ENCODE peak calls at places on chromosomes 2 and 18, in seven cellular contexts. One of them, this sample, is unnamed.

GRCh38 chr18:11009869-11010268 is 139.5 kb downstream of the PIEZO2 start:
- DNase-seq in uterus: no peak
- DNase-seq in PC-9: no peak
- DNase-seq in GM13977: no peak
- DNase-seq in dorsolateral prefrontal cortex: no peak
- DNase-seq in neural progenitor cell: no peak
- DNase-seq in lower lobe of right lung: no peak
- DNase-seq in this sample: no peak

GRCh38 chr2:19861771-19862170 is 40.0 kb downstream of the TTC32 start:
- DNase-seq in uterus: no peak
- DNase-seq in PC-9: no peak
- DNase-seq in GM13977: no peak
- DNase-seq in dorsolateral prefrontal cortex: no peak
- DNase-seq in neural progenitor cell: no peak
- DNase-seq in lower lobe of right lung: no peak
- DNase-seq in this sample: no peak

GRCh38 chr18:48892146-48892855 is 58.5 kb downstream of the SMAD7 start:
- DNase-seq in uterus: no peak
- DNase-seq in PC-9: no peak
- DNase-seq in GM13977: no peak
- DNase-seq in dorsolateral prefrontal cortex: no peak
- DNase-seq in neural progenitor cell: no peak
- DNase-seq in lower lobe of right lung: no peak
- DNase-seq in this sample: no peak

GRCh38 chr2:43838560-43839267 is at the start of the genes ABCG5 and ABCG8:
- DNase-seq in uterus: no peak
- DNase-seq in PC-9: no peak
- DNase-seq in GM13977: no peak
- DNase-seq in dorsolateral prefrontal cortex: no peak
- DNase-seq in neural progenitor cell: no peak
- DNase-seq in lower lobe of right lung: no peak
- DNase-seq in this sample: no peak

GRCh38 chr2:104638162-104638561 is 215.8 kb upstream of the POU3F3 start:
- DNase-seq in uterus: no peak
- DNase-seq in PC-9: no peak
- DNase-seq in GM13977: no peak
- DNase-seq in dorsolateral prefrontal cortex: no peak
- DNase-seq in neural progenitor cell: no peak
- DNase-seq in lower lobe of right lung: no peak
- DNase-seq in this sample: no peak

GRCh38 chr18:65567372-65567771 is 183.4 kb upstream of the CDH7 start:
- DNase-seq in uterus: no peak
- DNase-seq in PC-9: no peak
- DNase-seq in GM13977: no peak
- DNase-seq in dorsolateral prefrontal cortex: no peak
- DNase-seq in neural progenitor cell: peak
- DNase-seq in lower lobe of right lung: no peak
- DNase-seq in this sample: no peak

GRCh38 chr2:191521608-191522208 is 156.2 kb upstream of the NABP1 start:
- DNase-seq in uterus: no peak
- DNase-seq in PC-9: no peak
- DNase-seq in GM13977: peak
- DNase-seq in dorsolateral prefrontal cortex: no peak
- DNase-seq in neural progenitor cell: no peak
- DNase-seq in lower lobe of right lung: no peak
- DNase-seq in this sample: no peak

GRCh38 chr2:25313711-25314513 is 27.8 kb downstream of the DNMT3A start:
- DNase-seq in uterus: no peak
- DNase-seq in PC-9: no peak
- DNase-seq in GM13977: no peak
- DNase-seq in dorsolateral prefrontal cortex: no peak
- DNase-seq in neural progenitor cell: no peak
- DNase-seq in lower lobe of right lung: no peak
- DNase-seq in this sample: no peak

GRCh38 chr2:12173271-12173942 is 427.0 kb downstream of the LPIN1 start:
- DNase-seq in uterus: no peak
- DNase-seq in PC-9: no peak
- DNase-seq in GM13977: no peak
- DNase-seq in dorsolateral prefrontal cortex: no peak
- DNase-seq in neural progenitor cell: no peak
- DNase-seq in lower lobe of right lung: no peak
- DNase-seq in this sample: no peak

GRCh38 chr2:147660680-147661079 is 184.1 kb upstream of the ACVR2A start:
- DNase-seq in uterus: no peak
- DNase-seq in PC-9: no peak
- DNase-seq in GM13977: no peak
- DNase-seq in dorsolateral prefrontal cortex: no peak
- DNase-seq in neural progenitor cell: no peak
- DNase-seq in lower lobe of right lung: no peak
- DNase-seq in this sample: no peak

GRCh38 chr2:7034313-7034712 is 117.1 kb downstream of the RNF144A start:
- DNase-seq in uterus: no peak
- DNase-seq in PC-9: no peak
- DNase-seq in GM13977: no peak
- DNase-seq in dorsolateral prefrontal cortex: no peak
- DNase-seq in neural progenitor cell: peak
- DNase-seq in lower lobe of right lung: no peak
- DNase-seq in this sample: no peak

GRCh38 chr2:240915526-240916335 is 9.6 kb downstream of the CROCC2 start:
- DNase-seq in uterus: no peak
- DNase-seq in PC-9: no peak
- DNase-seq in GM13977: no peak
- DNase-seq in dorsolateral prefrontal cortex: no peak
- DNase-seq in neural progenitor cell: peak
- DNase-seq in lower lobe of right lung: peak
- DNase-seq in this sample: no peak

GRCh38 chr2:170271340-170271739 is 93.4 kb downstream of the MYO3B start:
- DNase-seq in uterus: no peak
- DNase-seq in PC-9: no peak
- DNase-seq in GM13977: no peak
- DNase-seq in dorsolateral prefrontal cortex: no peak
- DNase-seq in neural progenitor cell: no peak
- DNase-seq in lower lobe of right lung: no peak
- DNase-seq in this sample: no peak

GRCh38 chr2:162382283-162382682 is 38.4 kb downstream of the GCA start:
- DNase-seq in uterus: no peak
- DNase-seq in PC-9: no peak
- DNase-seq in GM13977: no peak
- DNase-seq in dorsolateral prefrontal cortex: no peak
- DNase-seq in neural progenitor cell: no peak
- DNase-seq in lower lobe of right lung: no peak
- DNase-seq in this sample: peak

GRCh38 chr2:102788216-102788879 is 26.5 kb downstream of the TMEM182 start:
- DNase-seq in uterus: no peak
- DNase-seq in PC-9: no peak
- DNase-seq in GM13977: no peak
- DNase-seq in dorsolateral prefrontal cortex: no peak
- DNase-seq in neural progenitor cell: no peak
- DNase-seq in lower lobe of right lung: no peak
- DNase-seq in this sample: no peak

GRCh38 chr2:192437653-192438052 is 242.9 kb upstream of the TMEFF2 start:
- DNase-seq in uterus: no peak
- DNase-seq in PC-9: no peak
- DNase-seq in GM13977: no peak
- DNase-seq in dorsolateral prefrontal cortex: no peak
- DNase-seq in neural progenitor cell: no peak
- DNase-seq in lower lobe of right lung: no peak
- DNase-seq in this sample: no peak

GRCh38 chr2:173213181-173213580 is 137.5 kb downstream of the MAP3K20 start:
- DNase-seq in uterus: no peak
- DNase-seq in PC-9: no peak
- DNase-seq in GM13977: no peak
- DNase-seq in dorsolateral prefrontal cortex: no peak
- DNase-seq in neural progenitor cell: no peak
- DNase-seq in lower lobe of right lung: no peak
- DNase-seq in this sample: no peak

GRCh38 chr2:150916997-150917396 is 344.7 kb downstream of the RBM43 start:
- DNase-seq in uterus: no peak
- DNase-seq in PC-9: no peak
- DNase-seq in GM13977: no peak
- DNase-seq in dorsolateral prefrontal cortex: no peak
- DNase-seq in neural progenitor cell: no peak
- DNase-seq in lower lobe of right lung: no peak
- DNase-seq in this sample: no peak

GRCh38 chr2:182038579-182038978 is 52.9 kb downstream of the PPP1R1C start:
- DNase-seq in uterus: no peak
- DNase-seq in PC-9: no peak
- DNase-seq in GM13977: no peak
- DNase-seq in dorsolateral prefrontal cortex: no peak
- DNase-seq in neural progenitor cell: no peak
- DNase-seq in lower lobe of right lung: no peak
- DNase-seq in this sample: no peak

GRCh38 chr2:57720728-57721627 is 325.6 kb upstream of the VRK2 start:
- DNase-seq in uterus: no peak
- DNase-seq in PC-9: peak
- DNase-seq in GM13977: peak
- DNase-seq in dorsolateral prefrontal cortex: peak
- DNase-seq in neural progenitor cell: peak
- DNase-seq in lower lobe of right lung: no peak
- DNase-seq in this sample: peak

GRCh38 chr2:160222546-160223281 is 22.6 kb upstream of the ITGB6 start:
- DNase-seq in uterus: no peak
- DNase-seq in PC-9: peak
- DNase-seq in GM13977: no peak
- DNase-seq in dorsolateral prefrontal cortex: no peak
- DNase-seq in neural progenitor cell: no peak
- DNase-seq in lower lobe of right lung: no peak
- DNase-seq in this sample: no peak
- TF ChIP-seq CTCF in uterus: no peak
- TF ChIP-seq CTCF in PC-9: no peak
- TF ChIP-seq CTCF in GM13977: no peak
- TF ChIP-seq CTCF in dorsolateral prefrontal cortex: no peak
- TF ChIP-seq CTCF in neural progenitor cell: no peak
- TF ChIP-seq CTCF in lower lobe of right lung: no peak
- TF ChIP-seq CTCF in this sample: no peak

DNA sequence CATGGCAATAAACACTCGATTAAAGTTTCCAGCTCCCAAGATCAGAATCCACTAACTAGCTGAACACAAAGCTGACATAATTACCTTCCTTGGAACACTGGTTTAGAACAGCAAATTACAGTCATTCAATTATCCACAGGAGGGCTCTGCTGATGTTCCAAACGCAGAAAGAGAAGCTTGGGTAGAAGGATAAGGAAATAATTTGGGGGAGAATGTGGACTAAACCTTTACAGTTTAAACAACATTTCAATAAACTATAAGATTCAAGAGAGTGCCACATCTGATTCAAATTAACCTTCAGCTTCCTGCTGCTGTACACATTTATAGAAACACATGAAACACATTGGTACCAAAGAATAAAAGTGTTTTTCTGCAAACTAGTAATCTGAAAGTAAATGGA is 67.8 kb upstream of the ARL4C start:
- DNase-seq in uterus: no peak
- DNase-seq in PC-9: no peak
- DNase-seq in GM13977: no peak
- DNase-seq in dorsolateral prefrontal cortex: no peak
- DNase-seq in neural progenitor cell: no peak
- DNase-seq in lower lobe of right lung: no peak
- DNase-seq in this sample: no peak
- TF ChIP-seq CTCF in uterus: no peak
- TF ChIP-seq CTCF in PC-9: peak
- TF ChIP-seq CTCF in GM13977: no peak
- TF ChIP-seq CTCF in dorsolateral prefrontal cortex: peak
- TF ChIP-seq CTCF in neural progenitor cell: peak
- TF ChIP-seq CTCF in lower lobe of right lung: no peak
- TF ChIP-seq CTCF in this sample: peak

DNA sequence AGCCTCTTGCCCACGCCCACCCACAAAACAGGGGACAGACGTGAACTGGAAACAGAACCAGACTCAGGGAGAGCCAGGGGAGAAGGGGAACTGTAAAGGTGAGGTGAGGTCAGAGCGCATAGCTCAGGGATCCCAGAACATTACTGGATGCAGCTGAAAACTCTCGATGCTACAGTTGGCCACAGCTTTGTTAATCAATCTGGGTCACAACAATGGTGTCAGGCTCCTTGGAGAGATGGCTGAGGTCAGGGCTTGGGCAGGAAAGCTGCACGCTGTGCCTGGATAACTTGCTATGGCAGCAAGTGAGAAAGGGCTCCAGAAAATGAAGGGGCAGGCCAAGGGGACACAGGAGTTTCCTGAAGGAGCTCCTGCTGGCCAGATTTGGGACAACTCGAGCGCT is 263.3 kb downstream of the TFCP2L1 start:
- DNase-seq in uterus: no peak
- DNase-seq in PC-9: no peak
- DNase-seq in GM13977: no peak
- DNase-seq in dorsolateral prefrontal cortex: no peak
- DNase-seq in neural progenitor cell: no peak
- DNase-seq in lower lobe of right lung: no peak
- DNase-seq in this sample: no peak
- TF ChIP-seq CTCF in uterus: no peak
- TF ChIP-seq CTCF in PC-9: no peak
- TF ChIP-seq CTCF in GM13977: no peak
- TF ChIP-seq CTCF in dorsolateral prefrontal cortex: no peak
- TF ChIP-seq CTCF in neural progenitor cell: no peak
- TF ChIP-seq CTCF in lower lobe of right lung: no peak
- TF ChIP-seq CTCF in this sample: no peak

GRCh38 chr2:49619804-49620203 is 465.5 kb upstream of the FSHR start:
- DNase-seq in uterus: no peak
- DNase-seq in PC-9: no peak
- DNase-seq in GM13977: no peak
- DNase-seq in dorsolateral prefrontal cortex: no peak
- DNase-seq in neural progenitor cell: peak
- DNase-seq in lower lobe of right lung: no peak
- DNase-seq in this sample: no peak
- TF ChIP-seq CTCF in uterus: no peak
- TF ChIP-seq CTCF in PC-9: peak
- TF ChIP-seq CTCF in GM13977: no peak
- TF ChIP-seq CTCF in dorsolateral prefrontal cortex: peak
- TF ChIP-seq CTCF in neural progenitor cell: peak
- TF ChIP-seq CTCF in lower lobe of right lung: no peak
- TF ChIP-seq CTCF in this sample: no peak

DNA sequence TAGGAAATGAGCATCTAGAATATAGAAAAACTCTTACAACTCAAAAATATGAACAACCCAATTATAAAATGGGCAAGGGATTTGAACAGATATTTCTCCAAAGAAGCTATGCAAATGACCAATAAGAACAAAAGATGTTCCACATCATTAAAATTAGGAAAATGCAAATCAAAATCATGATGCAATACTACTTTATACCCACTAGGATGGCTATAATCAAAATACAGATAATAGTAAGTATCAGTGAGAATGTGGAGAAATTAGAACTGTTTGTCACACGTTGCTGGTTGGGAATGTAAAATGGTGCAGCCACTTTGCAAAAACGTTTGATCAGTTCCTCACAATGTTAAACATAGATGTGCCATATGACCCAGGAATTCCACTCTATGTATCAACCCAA is 558.3 kb downstream of the SLC4A3 start:
- DNase-seq in uterus: no peak
- DNase-seq in PC-9: no peak
- DNase-seq in GM13977: no peak
- DNase-seq in dorsolateral prefrontal cortex: no peak
- DNase-seq in neural progenitor cell: no peak
- DNase-seq in lower lobe of right lung: no peak
- DNase-seq in this sample: no peak
- TF ChIP-seq CTCF in uterus: no peak
- TF ChIP-seq CTCF in PC-9: no peak
- TF ChIP-seq CTCF in GM13977: no peak
- TF ChIP-seq CTCF in dorsolateral prefrontal cortex: no peak
- TF ChIP-seq CTCF in neural progenitor cell: no peak
- TF ChIP-seq CTCF in lower lobe of right lung: no peak
- TF ChIP-seq CTCF in this sample: no peak